ENCODE peak calls at places on chromosomes 4 and X, in six cellular contexts. W, I, F, Q, S and M are unnamed samples.

GRCh38 chrX:107483976-107484726 is 34.7 kb downstream of the FRMPD3 start:
- DNase-seq in I (peak; percentile 60), Q (no peak), W (no peak), F (peak; percentile 84), S (no peak), M (no peak)

GRCh38 chrX:15474058-15474457 is 19.1 kb downstream of the PIR start:
- DNase-seq in S (no peak), Q (no peak), I (no peak), W (no peak), F (no peak), M (no peak)

GRCh38 chrX:2397648-2398340 is 103.0 kb downstream of the DHRSX start:
- DNase-seq in I (no peak), W (peak; percentile 74), F (peak; percentile 49), S (no peak), Q (peak; percentile 67), M (peak; percentile 36)

GRCh38 chr4:98659741-98660507 is 1.5 kb upstream of the TSPAN5 start:
- DNase-seq in I (no peak), S (no peak), Q (peak; percentile 58), W (peak; percentile 74), F (no peak), M (peak; percentile 74)

GRCh38 chr4:101066586-101066985 is 280.7 kb downstream of the PPP3CA start:
- DNase-seq in W (no peak), I (peak; percentile 26), Q (no peak), F (no peak), S (no peak), M (no peak)

GRCh38 chr4:137125011-137125410 is 407.3 kb downstream of the PCDH18 start:
- DNase-seq in Q (peak; percentile 55), F (no peak), S (no peak), I (no peak), W (peak; percentile 78), M (peak; percentile 75)

GRCh38 chrX:53088136-53088974 is 5.6 kb upstream of the KANTR start:
- DNase-seq in I (peak; percentile 89), Q (peak; percentile 78), F (peak; percentile 92), W (peak; percentile 80), S (no peak), M (peak; percentile 73)

GRCh38 chr4:153789741-153790651 is 1.1 kb upstream of the SFRP2 start:
- DNase-seq in Q (no peak), W (peak; percentile 60), S (no peak), F (peak; percentile 96), I (peak; percentile 88), M (no peak)

GRCh38 chrX:21487832-21488231 is 113.6 kb downstream of the CNKSR2 start:
- DNase-seq in F (no peak), Q (peak; percentile 13), I (peak; percentile 14), W (no peak), S (no peak), M (no peak)

GRCh38 chr4:169311643-169312365 is 41.0 kb upstream of the SH3RF1 start:
- DNase-seq in I (peak; percentile 81), S (peak; percentile 8), Q (peak; percentile 59), W (peak; percentile 60), F (peak; percentile 83), M (peak; percentile 45)

GRCh38 chr4:146336413-146336807 is 122.1 kb downstream of the REELD1 start:
- DNase-seq in I (no peak), W (no peak), F (no peak), Q (peak; percentile 71), S (no peak), M (peak; percentile 28)

GRCh38 chr4:54089875-54090274 is 10.1 kb upstream of the GSX2 start:
- DNase-seq in Q (no peak), I (no peak), S (no peak), F (no peak), W (no peak), M (no peak)

GRCh38 chr4:73803213-73803612 is 33.3 kb upstream of the CXCL6 start:
- DNase-seq in W (no peak), Q (no peak), I (no peak), S (no peak), F (no peak), M (no peak)

GRCh38 chr4:119489305-119489704 is 139.3 kb downstream of the PDE5A start:
- DNase-seq in W (no peak), F (no peak), Q (peak; percentile 55), S (no peak), I (no peak), M (no peak)

GRCh38 chr4:985123-985830 is 1.6 kb upstream of the IDUA start:
- DNase-seq in I (peak; percentile 82), W (peak; percentile 77), Q (no peak), F (peak; percentile 92), S (no peak), M (no peak)

GRCh38 chr4:166400270-166400894 is 527.3 kb downstream of the TLL1 start:
- DNase-seq in F (no peak), S (no peak), Q (no peak), I (no peak), W (no peak), M (no peak)

GRCh38 chr4:138835833-138836521 is 179.6 kb upstream of the NOCT start:
- DNase-seq in I (no peak), W (peak; percentile 42), F (no peak), S (no peak), Q (peak; percentile 13), M (peak; percentile 41)

GRCh38 chr4:137531951-137532868 is at the start of gene PCDH18:
- DNase-seq in Q (peak; percentile 98), I (peak; percentile 95), S (no peak), W (peak; percentile 96), F (peak; percentile 91), M (peak; percentile 99)

GRCh38 chr4:118994030-118994429 is 105.4 kb downstream of the SYNPO2 start:
- DNase-seq in Q (peak; percentile 97), S (no peak), W (no peak), F (no peak), I (no peak), M (no peak)

GRCh38 chr4:25347971-25348370 is 29.1 kb upstream of the ANAPC4 start:
- DNase-seq in W (no peak), S (no peak), I (no peak), F (no peak), Q (no peak), M (no peak)

GRCh38 chrX:141894733-141895132 is 9.0 kb upstream of the MAGEC1 start:
- DNase-seq in Q (no peak), W (no peak), S (no peak), F (no peak), I (no peak), M (no peak)

DNA sequence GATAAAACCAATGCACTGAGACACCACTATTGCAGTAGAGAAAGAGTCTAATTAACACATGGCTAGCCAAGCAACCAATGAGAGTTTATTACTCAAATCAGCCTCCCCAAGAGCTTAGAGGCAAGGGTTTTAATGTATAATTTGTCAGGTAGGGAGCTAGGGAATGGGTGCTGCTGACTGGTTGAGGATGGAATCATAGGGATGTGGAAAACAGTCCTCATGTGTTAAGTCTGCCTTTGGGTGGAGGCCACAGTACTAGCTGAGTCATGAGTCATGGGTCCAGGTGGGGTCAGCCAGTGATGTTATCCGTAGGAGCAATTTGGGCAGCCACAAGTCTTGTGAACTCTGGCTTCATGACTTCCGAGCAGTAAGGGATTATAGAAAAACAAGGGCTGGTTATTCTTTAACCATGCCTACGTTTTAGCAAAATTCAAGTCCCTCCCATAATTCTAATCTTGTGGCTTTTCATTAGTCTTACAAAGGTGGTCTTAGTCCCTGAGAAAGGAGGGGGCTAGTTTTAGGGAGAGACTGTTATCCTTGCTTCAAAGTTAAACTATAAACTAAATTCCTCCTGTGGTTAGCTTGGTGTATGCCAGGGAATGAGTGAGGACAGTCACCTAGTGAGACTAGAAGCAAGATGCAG is 25.1 kb upstream of the PLAC8 start:
- DNase-seq in S (no peak), F (no peak), W (no peak), Q (no peak), I (no peak), M (no peak)
- H3K9ac ChIP-seq in S (no peak overlapping the region), F (no peak overlapping the region), W (no peak overlapping the region), Q (no peak overlapping the region), I (no peak overlapping the region), M (no peak overlapping the region)

DNA sequence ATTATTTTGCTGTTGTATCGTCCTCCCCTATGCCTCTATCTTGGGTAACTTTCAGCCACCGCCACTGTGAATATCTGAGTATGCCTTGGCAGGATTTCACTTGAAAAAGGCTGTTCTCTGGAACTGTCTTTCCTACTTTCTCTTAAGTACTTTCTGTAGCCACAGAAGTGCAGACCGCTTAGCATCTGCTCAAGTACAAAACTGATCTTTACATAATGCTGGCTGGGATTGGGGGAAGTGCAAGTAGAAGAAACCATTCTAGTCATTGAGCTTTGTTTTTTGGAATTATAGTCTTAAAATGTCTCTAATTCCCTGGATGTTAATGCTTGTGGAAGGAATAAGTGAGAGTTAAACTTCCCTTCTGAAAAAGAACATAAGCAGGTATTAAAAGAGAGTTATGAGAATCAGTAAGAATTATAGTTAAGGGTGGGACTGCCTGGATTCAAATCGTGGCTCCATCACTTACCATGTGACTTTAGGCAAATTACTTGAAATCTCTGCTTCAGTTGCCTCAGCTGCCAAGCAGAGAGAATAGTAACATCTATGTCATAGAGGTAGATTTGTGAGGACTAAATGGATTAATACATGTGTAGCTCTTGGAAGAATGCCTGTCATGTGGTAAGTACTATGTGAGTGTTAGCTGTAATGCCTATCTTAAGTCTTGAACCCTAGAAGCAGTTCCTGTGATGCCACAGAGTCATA is 77.6 kb downstream of the MID1IP1 start:
- DNase-seq in S (peak; percentile 49), F (no peak), I (no peak), Q (no peak), W (no peak), M (no peak)
- H3K4me1 ChIP-seq in S (peaks cover 57% of the 10 kb centered on the region), F (no peaks in the 10 kb centered on the region), I (no peaks in the 10 kb centered on the region), Q (no peaks in the 10 kb centered on the region), W (peaks cover 10% of the 10 kb centered on the region), M (peaks cover 2% of the 10 kb centered on the region)

GRCh38 chr4:94208268-94208667 is 603 bp downstream of the SMARCAD1 start:
- DNase-seq in F (no peak), I (no peak), W (peak; percentile 38), Q (no peak), S (no peak), M (peak; percentile 17)

GRCh38 chr4:94207469-94208224 is at the start of gene SMARCAD1:
- DNase-seq in W (peak; percentile 99), Q (peak; percentile 97), I (peak; percentile 98), S (peak; percentile 91), F (peak; percentile 95), M (peak; percentile 99)

GRCh38 chr4:94214703-94215360 is 7.2 kb downstream of the SMARCAD1 start:
- DNase-seq in F (no peak), Q (no peak), S (no peak), W (no peak), I (no peak), M (no peak)

GRCh38 chr4:94208918-94209317 is 1.3 kb downstream of the SMARCAD1 start:
- DNase-seq in Q (no peak), S (no peak), F (no peak), I (no peak), W (peak; percentile 6), M (no peak)
- H3K4me3 ChIP-seq in Q (peak overlapping the region; percentile 69), S (peak overlapping the region; percentile 80), F (peak overlapping the region; percentile 98), I (peak overlapping the region; percentile 65), W (peak overlapping the region; percentile 97), M (peak overlapping the region; percentile 94)

GRCh38 chr4:78765607-78766006 is 10.5 kb upstream of the BMP2K start:
- DNase-seq in S (no peak), I (no peak), F (no peak), Q (no peak), W (no peak), M (no peak)

GRCh38 chr4:78768447-78769177 is 7.5 kb upstream of the BMP2K start:
- DNase-seq in F (no peak), I (no peak), Q (peak; percentile 81), S (no peak), W (peak; percentile 38), M (no peak)

GRCh38 chr4:78767350-78767749 is 8.8 kb upstream of the BMP2K start:
- DNase-seq in F (no peak), W (no peak), I (no peak), S (no peak), Q (no peak), M (no peak)

GRCh38 chr4:78766026-78766425 is 10.1 kb upstream of the BMP2K start:
- DNase-seq in F (no peak), S (no peak), Q (peak; percentile 87), W (peak; percentile 62), I (no peak), M (peak; percentile 63)

GRCh38 chr4:78766650-78767049 is 9.5 kb upstream of the BMP2K start:
- DNase-seq in Q (no peak), I (no peak), F (no peak), S (no peak), W (no peak), M (no peak)
- H3K9ac ChIP-seq in Q (no peak overlapping the region), I (no peak overlapping the region), F (no peak overlapping the region), S (no peak overlapping the region), W (no peak overlapping the region), M (no peak overlapping the region)